ENCODE peak calls at places on chromosomes 5 and 9, in five cellular contexts. K is WTC11; J is right atrium auricular region; C is frontal cortex; D is activated CD4-positive, alpha-beta T cell treated with anti-CD3 and anti-CD28 coated beads, Interleukin-2, amount 50 U/mL, for 4 hours. A is an unnamed sample.
A peak's percentile ranks its signal among the peaks of the same experiment; 100 is the strongest.

GRCh38 chr9:133130721-133131244 is 9.7 kb upstream of the RALGDS start:
- DNase-seq in C (no peak), J (no peak), D (peak; percentile 34), K (no peak), A (no peak)

GRCh38 chr5:72242796-72243475 is 77.1 kb downstream of the MRPS27 start:
- DNase-seq in D (no peak), J (no peak), C (no peak), K (no peak), A (peak; percentile 54)

GRCh38 chr9:111599092-111599947 is at the start of gene PTGR1:
- DNase-seq in K (peak; percentile 79), D (no peak), C (peak; percentile 58), J (peak; percentile 86), A (peak; percentile 81)

GRCh38 chr5:120678279-120678678 is 214.2 kb downstream of the PRR16 start:
- DNase-seq in D (no peak), K (no peak), C (no peak), J (no peak), A (no peak)

GRCh38 chr5:96463106-96463505 is 30.1 kb upstream of the PCSK1 start:
- DNase-seq in C (no peak), J (no peak), K (no peak), D (no peak), A (no peak)

GRCh38 chr9:4489919-4490704 is at the start of gene SLC1A1:
- DNase-seq in D (no peak), K (peak; percentile 69), C (peak; percentile 49), J (peak; percentile 73), A (peak; percentile 11)

GRCh38 chr9:112401175-112401815 is 21.4 kb downstream of the HSDL2 start:
- DNase-seq in C (no peak), J (no peak), K (no peak), D (no peak), A (no peak)

GRCh38 chr9:101311759-101312420 is 72.9 kb downstream of the BAAT start:
- DNase-seq in J (no peak), C (no peak), D (no peak), K (no peak), A (peak; percentile 76)

GRCh38 chr5:159602434-159602833 is 272.1 kb upstream of the IL12B start:
- DNase-seq in D (no peak), J (no peak), K (no peak), C (no peak), A (no peak)

GRCh38 chr9:9631302-9631701 is 981.5 kb downstream of the PTPRD start:
- DNase-seq in J (no peak), K (no peak), D (no peak), C (no peak), A (no peak)

GRCh38 chr5:80193421-80193820 is 62.4 kb downstream of the SERINC5 start:
- DNase-seq in D (no peak), C (no peak), K (no peak), J (no peak), A (no peak)

GRCh38 chr9:132575005-132575609 is 7.3 kb upstream of the BARHL1 start:
- DNase-seq in J (no peak), D (peak; percentile 13), C (no peak), K (peak; percentile 91), A (peak; percentile 66)

GRCh38 chr5:134592141-134592746 is 40.4 kb downstream of the SAR1B start:
- DNase-seq in J (no peak), K (peak; percentile 56), C (no peak), D (no peak), A (peak; percentile 27)

GRCh38 chr9:136527721-136528710 is 17.8 kb downstream of the NOTCH1 start:
- DNase-seq in K (no peak), D (no peak), J (no peak), C (no peak), A (no peak)

GRCh38 chr9:27870404-27870803 is 297.1 kb upstream of the C9orf72 start:
- DNase-seq in K (no peak), C (no peak), D (no peak), J (no peak), A (peak; percentile 45)

GRCh38 chr9:129343697-129344375 is 165.8 kb upstream of the IER5L start:
- DNase-seq in K (no peak), J (peak; percentile 88), D (no peak), C (no peak), A (no peak)

GRCh38 chr9:79352322-79352721 is 219.4 kb upstream of the TLE4 start:
- DNase-seq in J (no peak), K (no peak), D (no peak), C (no peak), A (no peak)

GRCh38 chr9:127033059-127033458 is 89.4 kb downstream of the ANGPTL2 start:
- DNase-seq in C (no peak), K (no peak), D (no peak), J (no peak), A (no peak)

GRCh38 chr5:132458226-132458560 is 32.4 kb downstream of the IRF1 start:
- DNase-seq in K (no peak), C (no peak), J (no peak), D (no peak), A (no peak)

GRCh38 chr9:114374936-114375335 is 12.8 kb downstream of the AKNA start:
- DNase-seq in J (no peak), K (no peak), D (no peak), C (no peak), A (no peak)

GRCh38 chr9:95415158-95415557 is 97.6 kb upstream of the FANCC start:
- DNase-seq in D (no peak), C (no peak), J (no peak), K (no peak), A (no peak)

GRCh38 chr5:56763711-56764466 is 51.5 kb upstream of the MAP3K1 start:
- DNase-seq in C (no peak), J (no peak), K (no peak), D (no peak), A (no peak)

GRCh38 chr9:99261923-99262322 is 39.8 kb downstream of the SEC61B start:
- DNase-seq in K (no peak), J (no peak), D (no peak), C (no peak), A (no peak)

GRCh38 chr9:124831642-124832364 is 21.5 kb upstream of the WDR38 start:
- DNase-seq in D (no peak), J (peak; percentile 81), K (no peak), C (no peak), A (no peak)

GRCh38 chr5:119386945-119387344 is 31.1 kb downstream of the TNFAIP8 start:
- DNase-seq in C (no peak), D (no peak), J (peak; percentile 67), K (no peak), A (no peak)

GRCh38 chr9:129685220-129685932 is 19.9 kb downstream of the PRRX2 start:
- DNase-seq in D (no peak), C (no peak), J (no peak), K (no peak), A (peak; percentile 71)

GRCh38 chr5:1662559-1663043 is 137.0 kb downstream of the MRPL36 start:
- DNase-seq in D (no peak), C (no peak), K (no peak), J (peak; percentile 23), A (no peak)